ENCODE peak calls at places on chromosomes 1 and 21, in six cellular contexts. P is left cardiac atrium, F is mesothelial cell of epicardium, K is cardiac muscle cell, N is upper lobe of right lung, U is brain microvascular endothelial cell. Z is an unnamed sample.

GRCh38 chr1:236067854-236068454 is 3.1 kb upstream of the NID1 start:
- DNase-seq in P (no peak), F (no peak), K (peak), N (no peak), U (peak), Z (no peak)

GRCh38 chr1:78493456-78493855 is 2.7 kb downstream of the PTGFR start:
- DNase-seq in P (no peak), F (no peak), K (peak), N (no peak), U (no peak), Z (no peak)

GRCh38 chr1:205495237-205495823 is 9.1 kb upstream of the CDK18 start:
- DNase-seq in P (peak), F (no peak), K (no peak), N (no peak), U (no peak), Z (peak)

GRCh38 chr21:31460985-31461384 is 116.9 kb upstream of the TIAM1 start:
- DNase-seq in P (no peak), F (no peak), K (no peak), N (no peak), U (no peak), Z (no peak)

GRCh38 chr1:66244429-66244828 is 289.5 kb upstream of the SGIP1 start:
- DNase-seq in P (no peak), F (no peak), K (no peak), N (no peak), U (peak), Z (no peak)

GRCh38 chr1:221620437-221621384 is 121.2 kb downstream of the DUSP10 start:
- DNase-seq in P (no peak), F (no peak), K (peak), N (no peak), U (no peak), Z (peak)

GRCh38 chr1:23980725-23981063 is 567 bp upstream of the SRSF10 start:
- DNase-seq in P (peak), F (no peak), K (peak), N (no peak), U (peak), Z (peak)

GRCh38 chr1:175195281-175195680 is 2.7 kb upstream of the KIAA0040 start:
- DNase-seq in P (no peak), F (no peak), K (no peak), N (no peak), U (no peak), Z (no peak)

GRCh38 chr1:93446837-93447451 is 974 bp upstream of the FNBP1L start:
- DNase-seq in P (peak), F (no peak), K (peak), N (peak), U (no peak), Z (peak)

GRCh38 chr1:61446531-61446991 is 278.4 kb downstream of the TM2D1 start:
- DNase-seq in P (no peak), F (no peak), K (peak), N (no peak), U (no peak), Z (no peak)

GRCh38 chr1:234659538-234659937 is 49.6 kb upstream of the IRF2BP2 start:
- DNase-seq in P (no peak), F (no peak), K (peak), N (no peak), U (peak), Z (no peak)

GRCh38 chr1:44025816-44026215 is 5.4 kb downstream of the SLC6A9 start:
- DNase-seq in P (no peak), F (no peak), K (no peak), N (no peak), U (no peak), Z (no peak)

GRCh38 chr21:40186036-40186435 is 318.8 kb downstream of the PCP4 start:
- DNase-seq in P (no peak), F (no peak), K (no peak), N (no peak), U (no peak), Z (no peak)

GRCh38 chr21:34020005-34020847 is 53.2 kb upstream of the MRPS6 start:
- DNase-seq in P (no peak), F (no peak), K (no peak), N (no peak), U (no peak), Z (no peak)

GRCh38 chr1:75953461-75953860 is 21.3 kb upstream of the ASB17 start:
- DNase-seq in P (no peak), F (no peak), K (no peak), N (no peak), U (no peak), Z (no peak)

GRCh38 chr21:45318556-45319341 is 31.1 kb upstream of the POFUT2 start:
- DNase-seq in P (peak), F (no peak), K (peak), N (peak), U (no peak), Z (no peak)

GRCh38 chr1:245599413-245600174 is 444.8 kb downstream of the KIF26B start:
- DNase-seq in P (peak), F (no peak), K (peak), N (no peak), U (peak), Z (no peak)

GRCh38 chr1:25774921-25775774 is 24.8 kb upstream of the SELENON start:
- DNase-seq in P (no peak), F (no peak), K (no peak), N (no peak), U (no peak), Z (no peak)